ENCODE peak calls at places on chromosomes 2 and 18, in six cellular contexts. J, I, S, D, Z and Y are unnamed samples.

GRCh38 chr2:5609191-5609590 is 83.0 kb upstream of the SOX11 start:
- DNase-seq in S (no peak), D (no peak), Z (no peak), I (no peak), J (no peak), Y (no peak)

GRCh38 chr2:233718552-233718951 is at the start of gene UGT1A4:
- DNase-seq in I (no peak), J (no peak), D (no peak), S (no peak), Z (no peak), Y (no peak)

GRCh38 chr2:119490653-119491195 is 33.6 kb downstream of the SCTR start:
- DNase-seq in S (no peak), Z (no peak), J (no peak), D (peak; percentile 3), I (no peak), Y (no peak)

GRCh38 chr2:188949046-188949818 is 24.9 kb upstream of the COL3A1 start:
- DNase-seq in D (no peak), Z (no peak), S (no peak), J (no peak), I (no peak), Y (no peak)

GRCh38 chr2:201204655-201205515 is 21.9 kb downstream of the CASP10 start:
- DNase-seq in S (no peak), J (no peak), Z (no peak), D (no peak), I (no peak), Y (no peak)

GRCh38 chr2:239660390-239661228 is 259.8 kb upstream of the HDAC4 start:
- DNase-seq in D (no peak), Z (no peak), J (peak; percentile 63), I (no peak), S (no peak), Y (no peak)

GRCh38 chr18:35616664-35617423 is 35.3 kb downstream of the GALNT1 start:
- DNase-seq in I (peak; percentile 91), D (peak; percentile 70), Z (no peak), S (peak; percentile 48), J (peak; percentile 80), Y (peak; percentile 7)

GRCh38 chr2:30666307-30666874 is 140.9 kb downstream of the CAPN13 start:
- DNase-seq in I (peak; percentile 79), D (no peak), S (no peak), J (peak; percentile 66), Z (peak; percentile 17), Y (no peak)

GRCh38 chr2:231300722-231301076 is 94.8 kb upstream of the B3GNT7 start:
- DNase-seq in J (no peak), I (peak; percentile 60), S (no peak), D (no peak), Z (no peak), Y (no peak)

GRCh38 chr2:121121661-121122060 is 163.3 kb downstream of the TFCP2L1 start:
- DNase-seq in I (no peak), D (no peak), Z (no peak), S (no peak), J (peak; percentile 46), Y (no peak)

GRCh38 chr2:127428815-127429109 is 10.5 kb downstream of the PROC start:
- DNase-seq in D (no peak), Z (no peak), S (no peak), J (no peak), I (no peak), Y (no peak)

GRCh38 chr2:101107246-101107645 is 43.9 kb downstream of the TBC1D8 start:
- DNase-seq in I (no peak), Z (no peak), J (no peak), S (no peak), D (no peak), Y (no peak)

GRCh38 chr2:156229724-156230362 is 102.7 kb downstream of the NR4A2 start:
- DNase-seq in D (no peak), J (no peak), Z (no peak), S (no peak), I (no peak), Y (no peak)

GRCh38 chr2:101219281-101219680 is 33.4 kb upstream of the CNOT11 start:
- DNase-seq in Z (no peak), S (no peak), I (peak; percentile 89), D (no peak), J (no peak), Y (no peak)

GRCh38 chr2:28638102-28638501 is 113.5 kb upstream of the PPP1CB start:
- DNase-seq in J (no peak), S (no peak), I (no peak), Z (no peak), D (no peak), Y (no peak)

GRCh38 chr2:148531175-148532048 is 113.1 kb upstream of the EPC2 start:
- DNase-seq in D (no peak), Z (no peak), I (no peak), J (no peak), S (no peak), Y (no peak)

GRCh38 chr2:148670773-148671172 is 26.2 kb downstream of the EPC2 start:
- DNase-seq in J (no peak), Z (no peak), I (no peak), D (no peak), S (no peak), Y (no peak)

GRCh38 chr2:75710577-75711253 is at the start of gene GCFC2:
- DNase-seq in D (peak; percentile 85), J (peak; percentile 93), Z (peak; percentile 90), I (peak; percentile 85), S (peak; percentile 75), Y (peak; percentile 26)

GRCh38 chr2:150557020-150557644 is 69.7 kb upstream of the RND3 start:
- DNase-seq in Z (no peak), J (no peak), D (no peak), I (no peak), S (no peak), Y (no peak)

GRCh38 chr2:46393865-46394264 is 85.5 kb upstream of the TMEM247 start:
- DNase-seq in I (no peak), D (no peak), S (no peak), Z (no peak), J (no peak), Y (no peak)

GRCh38 chr2:171248205-171248662 is 87.5 kb upstream of the TLK1 start:
- DNase-seq in I (peak; percentile 56), S (no peak), Z (no peak), D (no peak), J (no peak), Y (no peak)

GRCh38 chr2:43224131-43224570 is 2.3 kb downstream of the ZFP36L2 start:
- DNase-seq in Z (peak; percentile 73), D (no peak), S (peak; percentile 60), J (peak; percentile 90), I (peak; percentile 58), Y (no peak)

GRCh38 chr2:205948496-205948837 is 137.5 kb downstream of the INO80D start:
- DNase-seq in S (no peak), D (no peak), I (no peak), Z (no peak), J (no peak), Y (no peak)

GRCh38 chr2:53768233-53768542 is 584 bp downstream of the CHAC2 start:
- DNase-seq in S (peak; percentile 40), D (no peak), I (peak; percentile 33), J (no peak), Z (peak; percentile 50), Y (no peak)

GRCh38 chr2:143524001-143524608 is 394.9 kb downstream of the ARHGAP15 start:
- DNase-seq in Z (no peak), I (no peak), D (no peak), J (no peak), S (no peak), Y (no peak)

GRCh38 chr18:46155652-46156051 is 51.5 kb downstream of the HAUS1 start:
- DNase-seq in J (no peak), Z (no peak), I (no peak), D (no peak), S (no peak), Y (no peak)

GRCh38 chr2:108637304-108637669 is 82.0 kb upstream of the RANBP2 start:
- DNase-seq in J (no peak), S (no peak), D (no peak), Z (peak; percentile 89), I (peak; percentile 36), Y (no peak)

GRCh38 chr2:72636210-72636609 is 189.6 kb downstream of the EXOC6B start:
- DNase-seq in I (no peak), D (no peak), Z (no peak), S (no peak), J (no peak), Y (no peak)

GRCh38 chr18:66119347-66119746 is 368.5 kb downstream of the CDH7 start:
- DNase-seq in D (no peak), S (no peak), I (no peak), Z (no peak), J (no peak), Y (no peak)

GRCh38 chr2:129806317-129806716 is 173.1 kb upstream of the RAB6C start:
- DNase-seq in S (no peak), I (no peak), Z (no peak), J (no peak), D (no peak), Y (no peak)

GRCh38 chr2:20424300-20425290 is 22.3 kb upstream of the RHOB start:
- DNase-seq in D (no peak), I (peak; percentile 97), S (no peak), Z (peak; percentile 60), J (peak; percentile 88), Y (peak; percentile 36)

GRCh38 chr18:70397259-70397925 is 108.5 kb downstream of the SOCS6 start:
- DNase-seq in I (no peak), Z (no peak), D (no peak), S (no peak), J (no peak), Y (no peak)

GRCh38 chr2:157838442-157839161 is 37.5 kb downstream of the ACVR1 start:
- DNase-seq in S (peak; percentile 5), Z (peak; percentile 72), I (peak; percentile 83), D (peak; percentile 50), J (no peak), Y (no peak)

GRCh38 chr2:46651363-46652099 is 172.2 kb downstream of the TMEM247 start:
- DNase-seq in J (no peak), S (no peak), D (no peak), I (no peak), Z (peak; percentile 73), Y (no peak)

GRCh38 chr2:23782126-23782525 is 144.8 kb downstream of the ATAD2B start:
- DNase-seq in J (no peak), Z (no peak), I (no peak), D (no peak), S (no peak), Y (no peak)